ENCODE peak calls at places on chromosomes 2 and 18, in seven cellular contexts. One of them, this sample, is unnamed.

GRCh38 chr2:236496311-236496710 is 73.3 kb upstream of the ACKR3 start:
- DNase-seq in heart left ventricle: no peak
- DNase-seq in aorta: no peak
- DNase-seq in left lung: no peak
- DNase-seq in CD8-positive, alpha-beta memory T cell: no peak
- DNase-seq in A549: no peak
- DNase-seq in right cardiac atrium: no peak
- DNase-seq in this sample: no peak

GRCh38 chr2:64291181-64291580 is 147.0 kb upstream of the PELI1 start:
- DNase-seq in heart left ventricle: no peak
- DNase-seq in right cardiac atrium: no peak
- DNase-seq in left lung: no peak
- DNase-seq in A549: peak; percentile 31
- DNase-seq in CD8-positive, alpha-beta memory T cell: no peak
- DNase-seq in aorta: no peak
- DNase-seq in this sample: peak; percentile 79

GRCh38 chr2:222292113-222292737 is 6.6 kb downstream of the PAX3 start:
- DNase-seq in heart left ventricle: no peak
- DNase-seq in A549: no peak
- DNase-seq in aorta: no peak
- DNase-seq in right cardiac atrium: no peak
- DNase-seq in left lung: no peak
- DNase-seq in CD8-positive, alpha-beta memory T cell: no peak
- DNase-seq in this sample: no peak

GRCh38 chr2:100817388-100817985 is 2.5 kb upstream of the NPAS2 start:
- DNase-seq in right cardiac atrium: no peak
- DNase-seq in A549: no peak
- DNase-seq in left lung: no peak
- DNase-seq in aorta: no peak
- DNase-seq in CD8-positive, alpha-beta memory T cell: no peak
- DNase-seq in heart left ventricle: no peak
- DNase-seq in this sample: no peak

GRCh38 chr2:213420829-213421385 is 136.6 kb downstream of the SPAG16 start:
- DNase-seq in A549: no peak
- DNase-seq in left lung: no peak
- DNase-seq in aorta: no peak
- DNase-seq in heart left ventricle: no peak
- DNase-seq in right cardiac atrium: no peak
- DNase-seq in CD8-positive, alpha-beta memory T cell: no peak
- DNase-seq in this sample: no peak

GRCh38 chr2:191245869-191246531 is 796 bp downstream of the MYO1B start:
- DNase-seq in heart left ventricle: peak; percentile 78
- DNase-seq in CD8-positive, alpha-beta memory T cell: peak; percentile 10
- DNase-seq in right cardiac atrium: peak; percentile 80
- DNase-seq in A549: peak; percentile 61
- DNase-seq in left lung: peak; percentile 80
- DNase-seq in aorta: peak; percentile 87
- DNase-seq in this sample: peak; percentile 73

GRCh38 chr18:904135-905090 is at the start of gene ADCYAP1:
- DNase-seq in aorta: no peak
- DNase-seq in left lung: no peak
- DNase-seq in right cardiac atrium: no peak
- DNase-seq in CD8-positive, alpha-beta memory T cell: no peak
- DNase-seq in A549: no peak
- DNase-seq in heart left ventricle: no peak
- DNase-seq in this sample: no peak

GRCh38 chr18:29154758-29155725 is 978.1 kb upstream of the CDH2 start:
- DNase-seq in right cardiac atrium: no peak
- DNase-seq in CD8-positive, alpha-beta memory T cell: no peak
- DNase-seq in left lung: no peak
- DNase-seq in heart left ventricle: no peak
- DNase-seq in aorta: no peak
- DNase-seq in A549: no peak
- DNase-seq in this sample: no peak

GRCh38 chr2:44342854-44343253 is 18.4 kb downstream of the PREPL start:
- DNase-seq in heart left ventricle: no peak
- DNase-seq in right cardiac atrium: no peak
- DNase-seq in A549: peak; percentile 28
- DNase-seq in left lung: no peak
- DNase-seq in aorta: no peak
- DNase-seq in CD8-positive, alpha-beta memory T cell: peak; percentile 25
- DNase-seq in this sample: no peak

GRCh38 chr2:85135066-85135914 is 2.1 kb downstream of the TCF7L1 start:
- DNase-seq in heart left ventricle: no peak
- DNase-seq in aorta: no peak
- DNase-seq in CD8-positive, alpha-beta memory T cell: no peak
- DNase-seq in left lung: no peak
- DNase-seq in right cardiac atrium: peak; percentile 62
- DNase-seq in A549: no peak
- DNase-seq in this sample: no peak

GRCh38 chr2:105796131-105796638 is 51.5 kb downstream of the NCK2 start:
- DNase-seq in heart left ventricle: no peak
- DNase-seq in right cardiac atrium: no peak
- DNase-seq in CD8-positive, alpha-beta memory T cell: peak; percentile 61
- DNase-seq in left lung: no peak
- DNase-seq in A549: no peak
- DNase-seq in aorta: no peak
- DNase-seq in this sample: peak; percentile 72

GRCh38 chr2:241803387-241804325 is 5.3 kb upstream of the NEU4 start:
- DNase-seq in left lung: peak; percentile 43
- DNase-seq in CD8-positive, alpha-beta memory T cell: peak; percentile 33
- DNase-seq in heart left ventricle: peak; percentile 78
- DNase-seq in right cardiac atrium: peak; percentile 85
- DNase-seq in A549: no peak
- DNase-seq in aorta: peak; percentile 86
- DNase-seq in this sample: peak; percentile 60

GRCh38 chr18:80109676-80110078 is 615 bp downstream of the ADNP2 start:
- DNase-seq in heart left ventricle: peak; percentile 39
- DNase-seq in right cardiac atrium: peak; percentile 64
- DNase-seq in A549: peak; percentile 26
- DNase-seq in aorta: peak; percentile 82
- DNase-seq in CD8-positive, alpha-beta memory T cell: no peak
- DNase-seq in left lung: peak; percentile 46
- DNase-seq in this sample: peak; percentile 26

GRCh38 chr2:213551526-213551925 is 267.3 kb downstream of the SPAG16 start:
- DNase-seq in heart left ventricle: no peak
- DNase-seq in left lung: no peak
- DNase-seq in CD8-positive, alpha-beta memory T cell: no peak
- DNase-seq in A549: no peak
- DNase-seq in right cardiac atrium: no peak
- DNase-seq in aorta: no peak
- DNase-seq in this sample: no peak

GRCh38 chr18:22564036-22564435 is 146.3 kb upstream of the CTAGE1 start:
- DNase-seq in right cardiac atrium: no peak
- DNase-seq in heart left ventricle: no peak
- DNase-seq in left lung: no peak
- DNase-seq in CD8-positive, alpha-beta memory T cell: no peak
- DNase-seq in A549: no peak
- DNase-seq in aorta: no peak
- DNase-seq in this sample: no peak

GRCh38 chr2:109612991-109613921 is 510 bp downstream of the SEPTIN10 start:
- DNase-seq in A549: no peak
- DNase-seq in right cardiac atrium: peak; percentile 91
- DNase-seq in left lung: no peak
- DNase-seq in aorta: peak; percentile 87
- DNase-seq in heart left ventricle: peak; percentile 82
- DNase-seq in CD8-positive, alpha-beta memory T cell: peak; percentile 8
- DNase-seq in this sample: peak; percentile 80

GRCh38 chr2:33240178-33240577 is 236.3 kb upstream of the RASGRP3 start:
- DNase-seq in right cardiac atrium: no peak
- DNase-seq in CD8-positive, alpha-beta memory T cell: no peak
- DNase-seq in heart left ventricle: no peak
- DNase-seq in left lung: no peak
- DNase-seq in aorta: no peak
- DNase-seq in A549: no peak
- DNase-seq in this sample: no peak

DNA sequence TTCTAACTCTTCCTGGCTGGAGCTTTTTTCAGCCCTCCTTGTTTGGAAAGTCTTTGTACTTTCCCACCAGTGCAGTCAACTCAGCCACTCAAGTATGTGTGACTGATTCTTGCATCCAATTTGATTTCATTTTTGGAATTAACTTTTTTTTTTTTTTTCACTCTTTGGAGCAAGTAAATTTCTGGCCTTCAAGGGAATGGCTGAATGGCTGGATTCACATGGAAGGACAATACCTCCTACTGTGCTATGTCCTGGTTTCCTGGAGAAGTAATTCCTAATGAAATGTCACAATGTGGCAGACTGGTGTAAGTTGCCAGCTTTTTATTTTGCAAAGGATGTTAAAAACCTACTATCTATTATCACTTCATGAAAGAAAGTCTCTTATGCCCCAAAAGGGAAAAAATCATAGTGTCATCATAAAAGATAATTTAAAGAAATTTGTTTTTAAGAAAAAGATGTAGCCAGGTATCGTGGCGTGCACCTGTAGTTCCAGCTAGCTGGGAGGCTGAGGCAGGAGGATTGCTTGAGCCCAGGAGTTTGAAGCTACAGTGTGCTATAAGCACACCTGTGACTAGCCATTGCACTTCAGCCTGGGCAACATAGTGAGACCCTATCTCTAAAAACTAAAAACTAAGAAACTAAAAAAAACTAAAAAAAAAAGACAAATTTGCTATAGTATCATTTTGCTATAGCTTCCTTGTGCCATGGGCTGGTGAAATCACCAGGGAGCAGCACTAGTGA is 76.1 kb upstream of the ZFP36L2 start:
- DNase-seq in left lung: no peak
- DNase-seq in CD8-positive, alpha-beta memory T cell: no peak
- DNase-seq in right cardiac atrium: no peak
- DNase-seq in aorta: no peak
- DNase-seq in A549: no peak
- DNase-seq in heart left ventricle: no peak
- DNase-seq in this sample: no peak
- H3K27ac ChIP-seq in left lung: no peak overlapping the region
- H3K27ac ChIP-seq in CD8-positive, alpha-beta memory T cell: no peak overlapping the region
- H3K27ac ChIP-seq in right cardiac atrium: no peak overlapping the region
- H3K27ac ChIP-seq in aorta: peak overlapping the region; percentile 57
- H3K27ac ChIP-seq in A549: no peak overlapping the region
- H3K27ac ChIP-seq in heart left ventricle: no peak overlapping the region
- H3K27ac ChIP-seq in this sample: no peak overlapping the region

GRCh38 chr2:159933727-159934049 is 128.7 kb downstream of the PLA2R1 start:
- DNase-seq in A549: no peak
- DNase-seq in right cardiac atrium: no peak
- DNase-seq in left lung: no peak
- DNase-seq in heart left ventricle: no peak
- DNase-seq in aorta: no peak
- DNase-seq in CD8-positive, alpha-beta memory T cell: no peak
- DNase-seq in this sample: no peak
- H3K4me3 ChIP-seq in A549: no peak overlapping the region
- H3K4me3 ChIP-seq in right cardiac atrium: no peak overlapping the region
- H3K4me3 ChIP-seq in left lung: no peak overlapping the region
- H3K4me3 ChIP-seq in heart left ventricle: no peak overlapping the region
- H3K4me3 ChIP-seq in aorta: no peak overlapping the region
- H3K4me3 ChIP-seq in CD8-positive, alpha-beta memory T cell: no peak overlapping the region
- H3K4me3 ChIP-seq in this sample: no peak overlapping the region

GRCh38 chr2:134127496-134127895 is 126.4 kb upstream of the MGAT5 start:
- DNase-seq in heart left ventricle: no peak
- DNase-seq in A549: no peak
- DNase-seq in CD8-positive, alpha-beta memory T cell: peak; percentile 22
- DNase-seq in aorta: no peak
- DNase-seq in left lung: no peak
- DNase-seq in right cardiac atrium: no peak
- DNase-seq in this sample: peak; percentile 55
- H3K27ac ChIP-seq in heart left ventricle: no peak overlapping the region
- H3K27ac ChIP-seq in A549: no peak overlapping the region
- H3K27ac ChIP-seq in CD8-positive, alpha-beta memory T cell: no peak overlapping the region
- H3K27ac ChIP-seq in aorta: no peak overlapping the region
- H3K27ac ChIP-seq in left lung: no peak overlapping the region
- H3K27ac ChIP-seq in right cardiac atrium: no peak overlapping the region
- H3K27ac ChIP-seq in this sample: no peak overlapping the region

DNA sequence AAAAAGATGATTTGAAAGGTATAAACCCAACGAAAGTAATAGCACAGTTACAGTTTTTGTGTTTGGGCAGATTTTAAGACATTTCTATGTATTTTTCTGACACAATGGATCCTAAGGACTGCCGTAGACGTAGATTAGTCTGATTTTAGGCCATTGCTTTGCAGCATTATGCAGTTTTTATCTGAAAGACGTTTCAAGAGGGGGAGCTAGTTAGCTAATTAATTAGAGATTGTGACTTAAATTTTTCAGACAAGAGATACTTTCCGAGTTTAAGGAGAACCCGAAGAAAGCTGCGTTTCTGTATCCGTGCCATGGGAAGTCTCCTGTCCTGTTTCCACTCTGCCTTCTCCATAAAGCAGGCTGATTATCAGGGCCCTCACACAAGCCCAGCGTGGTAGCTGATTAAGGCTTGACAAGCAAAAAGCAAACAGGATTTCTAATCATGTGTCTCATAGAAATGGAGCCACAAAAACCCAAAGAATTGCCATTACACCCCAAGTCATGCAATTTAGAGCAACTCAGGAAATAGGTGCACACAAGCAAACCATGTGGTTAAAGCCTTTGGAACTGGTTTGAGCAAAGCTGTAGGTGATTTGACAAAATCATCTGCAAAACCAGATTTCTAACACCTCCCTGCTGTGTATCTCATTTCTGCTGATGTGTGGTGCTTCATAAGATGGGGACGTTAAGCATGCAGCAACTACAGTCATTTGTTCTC is 808.1 kb downstream of the RNF144A start:
- DNase-seq in aorta: no peak
- DNase-seq in right cardiac atrium: no peak
- DNase-seq in left lung: no peak
- DNase-seq in CD8-positive, alpha-beta memory T cell: peak; percentile 37
- DNase-seq in heart left ventricle: no peak
- DNase-seq in A549: no peak
- DNase-seq in this sample: peak; percentile 53
- H3K4me3 ChIP-seq in aorta: no peak overlapping the region
- H3K4me3 ChIP-seq in right cardiac atrium: no peak overlapping the region
- H3K4me3 ChIP-seq in left lung: no peak overlapping the region
- H3K4me3 ChIP-seq in CD8-positive, alpha-beta memory T cell: peak overlapping the region; percentile 65
- H3K4me3 ChIP-seq in heart left ventricle: no peak overlapping the region
- H3K4me3 ChIP-seq in A549: no peak overlapping the region
- H3K4me3 ChIP-seq in this sample: peak overlapping the region; percentile 29

GRCh38 chr2:178193496-178193822 is 853 bp upstream of the OSBPL6 start:
- DNase-seq in heart left ventricle: no peak
- DNase-seq in right cardiac atrium: no peak
- DNase-seq in A549: no peak
- DNase-seq in CD8-positive, alpha-beta memory T cell: no peak
- DNase-seq in aorta: no peak
- DNase-seq in left lung: no peak
- DNase-seq in this sample: no peak
- H3K27ac ChIP-seq in heart left ventricle: peak overlapping the region; percentile 85
- H3K27ac ChIP-seq in right cardiac atrium: peak overlapping the region; percentile 69
- H3K27ac ChIP-seq in A549: peak overlapping the region; percentile 93
- H3K27ac ChIP-seq in CD8-positive, alpha-beta memory T cell: no peak overlapping the region
- H3K27ac ChIP-seq in aorta: peak overlapping the region; percentile 16
- H3K27ac ChIP-seq in left lung: peak overlapping the region; percentile 81
- H3K27ac ChIP-seq in this sample: peak overlapping the region; percentile 91

GRCh38 chr2:130374587-130375290 is 18.9 kb downstream of the PTPN18 start:
- DNase-seq in left lung: no peak
- DNase-seq in right cardiac atrium: no peak
- DNase-seq in aorta: no peak
- DNase-seq in A549: no peak
- DNase-seq in heart left ventricle: peak; percentile 15
- DNase-seq in CD8-positive, alpha-beta memory T cell: no peak
- DNase-seq in this sample: peak; percentile 27
- H3K4me3 ChIP-seq in left lung: no peak overlapping the region
- H3K4me3 ChIP-seq in right cardiac atrium: no peak overlapping the region
- H3K4me3 ChIP-seq in aorta: no peak overlapping the region
- H3K4me3 ChIP-seq in A549: no peak overlapping the region
- H3K4me3 ChIP-seq in heart left ventricle: no peak overlapping the region
- H3K4me3 ChIP-seq in CD8-positive, alpha-beta memory T cell: no peak overlapping the region
- H3K4me3 ChIP-seq in this sample: no peak overlapping the region